ENCODE peak calls at places on chromosome 1, in five cellular contexts. G, I, T, P and V are unnamed samples.

GRCh38 chr1:115544131-115544530 is 97.6 kb upstream of the VANGL1 start:
- DNase-seq in G (no peak), I (no peak), T (no peak), P (no peak), V (no peak)

GRCh38 chr1:200960236-200960947 is 63.1 kb downstream of the KIF21B start:
- DNase-seq in G (no peak), I (no peak), T (no peak), P (no peak), V (no peak)

GRCh38 chr1:51567653-51568052 is 48.6 kb upstream of the EPS15 start:
- DNase-seq in G (no peak), I (no peak), T (peak), P (peak), V (peak)

GRCh38 chr1:203480525-203481084 is 5.0 kb downstream of the PRELP start:
- DNase-seq in G (peak), I (peak), T (peak), P (peak), V (peak)

GRCh38 chr1:104132386-104132973 is 382.8 kb downstream of the AMY1C start:
- DNase-seq in G (no peak), I (peak), T (peak), P (no peak), V (peak)

GRCh38 chr1:31784356-31785019 is 20.3 kb upstream of the ADGRB2 start:
- DNase-seq in G (no peak), I (no peak), T (no peak), P (no peak), V (no peak)

GRCh38 chr1:94463765-94464330 is 45.7 kb downstream of the ABCD3 start:
- DNase-seq in G (no peak), I (peak), T (peak), P (peak), V (peak)

GRCh38 chr1:43367026-43367903 is 546 bp downstream of the ELOVL1 start:
- DNase-seq in G (no peak), I (no peak), T (peak), P (no peak), V (peak)

GRCh38 chr1:155970531-155971167 is 7.7 kb downstream of the ARHGEF2 start:
- DNase-seq in G (peak), I (no peak), T (peak), P (peak), V (no peak)

GRCh38 chr1:151790940-151791651 is 796 bp upstream of the TDRKH start:
- DNase-seq in G (no peak), I (peak), T (peak), P (no peak), V (no peak)

GRCh38 chr1:228736844-228737415 is 1.7 kb downstream of the RHOU start:
- DNase-seq in G (no peak), I (no peak), T (no peak), P (no peak), V (no peak)

GRCh38 chr1:171226757-171227370 is 21.4 kb upstream of the FMO1 start:
- DNase-seq in G (peak), I (peak), T (peak), P (peak), V (peak)

GRCh38 chr1:220485791-220486190 is 42.1 kb upstream of the MARK1 start:
- DNase-seq in G (no peak), I (no peak), T (no peak), P (no peak), V (no peak)

GRCh38 chr1:3139871-3140837 is 71.2 kb downstream of the PRDM16 start:
- DNase-seq in G (no peak), I (no peak), T (no peak), P (no peak), V (no peak)

GRCh38 chr1:154784416-154784815 is 85.7 kb downstream of the KCNN3 start:
- DNase-seq in G (no peak), I (no peak), T (no peak), P (no peak), V (no peak)

GRCh38 chr1:177864530-177865305 is 105.1 kb downstream of the SEC16B start:
- DNase-seq in G (no peak), I (no peak), T (no peak), P (no peak), V (no peak)

GRCh38 chr1:197399691-197400521 is 131.9 kb downstream of the CRB1 start:
- DNase-seq in G (no peak), I (peak), T (peak), P (peak), V (peak)